ENCODE peak calls at places on chromosomes 5 and 9, in eight cellular contexts. D, Z, A, R, M, X, V and N are unnamed samples.

GRCh38 chr5:82045526-82046267 is 73.9 kb downstream of the ATG10 start:
- DNase-seq in D (no peak), Z (no peak), A (no peak), R (no peak), M (no peak), X (no peak), V (no peak), N (no peak)

GRCh38 chr9:112378441-112379176 is 1.3 kb upstream of the HSDL2 start:
- DNase-seq in D (peak), Z (no peak), A (no peak), R (no peak), M (no peak), X (no peak), V (no peak), N (no peak)

GRCh38 chr5:115553082-115553481 is 8.5 kb upstream of the FEM1C start:
- DNase-seq in D (no peak), Z (no peak), A (no peak), R (no peak), M (no peak), X (no peak), V (no peak), N (no peak)

GRCh38 chr5:50667653-50668403 is 1.4 kb downstream of the PARP8 start:
- DNase-seq in D (peak), Z (peak), A (peak), R (no peak), M (no peak), X (peak), V (no peak), N (no peak)

GRCh38 chr9:133137451-133138231 is 16.6 kb upstream of the RALGDS start:
- DNase-seq in D (no peak), Z (peak), A (peak), R (no peak), M (no peak), X (no peak), V (no peak), N (no peak)

GRCh38 chr5:152218694-152219093 is 186.4 kb downstream of the NMUR2 start:
- DNase-seq in D (no peak), Z (no peak), A (no peak), R (no peak), M (no peak), X (no peak), V (no peak), N (no peak)

GRCh38 chr5:15577831-15578230 is 77.9 kb downstream of the FBXL7 start:
- DNase-seq in D (no peak), Z (no peak), A (no peak), R (no peak), M (no peak), X (no peak), V (no peak), N (no peak)

GRCh38 chr9:107932036-107932435 is 442.5 kb upstream of the KLF4 start:
- DNase-seq in D (no peak), Z (no peak), A (no peak), R (no peak), M (no peak), X (no peak), V (peak), N (no peak)

GRCh38 chr5:68447121-68447520 is 231.6 kb downstream of the PIK3R1 start:
- DNase-seq in D (no peak), Z (no peak), A (no peak), R (no peak), M (no peak), X (no peak), V (no peak), N (no peak)

GRCh38 chr5:68047035-68047434 is 168.5 kb upstream of the PIK3R1 start:
- DNase-seq in D (no peak), Z (no peak), A (no peak), R (no peak), M (no peak), X (no peak), V (no peak), N (no peak)

GRCh38 chr9:95265960-95266359 is 51.5 kb downstream of the FANCC start:
- DNase-seq in D (no peak), Z (no peak), A (no peak), R (no peak), M (no peak), X (no peak), V (no peak), N (no peak)

GRCh38 chr5:20972419-20972925 is 984.5 kb upstream of the CDH18 start:
- DNase-seq in D (no peak), Z (no peak), A (no peak), R (peak), M (peak), X (peak), V (no peak), N (no peak)

GRCh38 chr5:137287564-137287963 is 211.6 kb downstream of the SPOCK1 start:
- DNase-seq in D (no peak), Z (no peak), A (no peak), R (no peak), M (no peak), X (no peak), V (no peak), N (no peak)

GRCh38 chr9:120920495-120921178 is 6.0 kb downstream of the TRAF1 start:
- DNase-seq in D (no peak), Z (no peak), A (no peak), R (no peak), M (no peak), X (no peak), V (no peak), N (no peak)

GRCh38 chr5:2709996-2710689 is 41.3 kb downstream of the IRX2 start:
- DNase-seq in D (no peak), Z (peak), A (no peak), R (no peak), M (no peak), X (no peak), V (no peak), N (no peak)

GRCh38 chr9:105118646-105119045 is 125.8 kb upstream of the SLC44A1 start:
- DNase-seq in D (no peak), Z (peak), A (no peak), R (no peak), M (no peak), X (no peak), V (no peak), N (no peak)

GRCh38 chr5:119400248-119400647 is 44.4 kb downstream of the TNFAIP8 start:
- DNase-seq in D (no peak), Z (no peak), A (no peak), R (peak), M (no peak), X (no peak), V (no peak), N (no peak)

GRCh38 chr9:121972501-121972981 is 120.6 kb downstream of the TTLL11 start:
- DNase-seq in D (peak), Z (no peak), A (peak), R (no peak), M (no peak), X (peak), V (no peak), N (no peak)

GRCh38 chr9:121271368-121272351 is 3.7 kb downstream of the GSN start:
- DNase-seq in D (no peak), Z (peak), A (no peak), R (no peak), M (no peak), X (no peak), V (peak), N (no peak)

GRCh38 chr5:73031839-73032238 is 76.0 kb downstream of the FCHO2 start:
- DNase-seq in D (no peak), Z (no peak), A (no peak), R (no peak), M (no peak), X (no peak), V (no peak), N (no peak)

GRCh38 chr5:17219006-17219422 is 1.6 kb downstream of the BASP1 start:
- DNase-seq in D (no peak), Z (no peak), A (no peak), R (peak), M (no peak), X (peak), V (no peak), N (no peak)

GRCh38 chr9:125850231-125850630 is 103.1 kb downstream of the PBX3 start:
- DNase-seq in D (no peak), Z (no peak), A (no peak), R (no peak), M (no peak), X (no peak), V (no peak), N (no peak)

GRCh38 chr9:84371737-84372136 is 31.2 kb upstream of the SLC28A3 start:
- DNase-seq in D (no peak), Z (no peak), A (peak), R (no peak), M (no peak), X (no peak), V (peak), N (no peak)

GRCh38 chr9:105188746-105189145 is 55.7 kb upstream of the SLC44A1 start:
- DNase-seq in D (no peak), Z (no peak), A (no peak), R (no peak), M (no peak), X (no peak), V (no peak), N (no peak)

GRCh38 chr9:133115604-133116345 is 5.3 kb downstream of the RALGDS start:
- DNase-seq in D (no peak), Z (no peak), A (no peak), R (no peak), M (no peak), X (no peak), V (no peak), N (no peak)

GRCh38 chr9:97411789-97412627 is at the start of gene TDRD7:
- DNase-seq in D (peak), Z (peak), A (peak), R (peak), M (no peak), X (peak), V (peak), N (no peak)

GRCh38 chr5:125536582-125536981 is 790.1 kb upstream of the ZNF608 start:
- DNase-seq in D (no peak), Z (no peak), A (no peak), R (no peak), M (no peak), X (no peak), V (no peak), N (no peak)

GRCh38 chr9:129575818-129576217 is 45.1 kb downstream of the C9orf50 start:
- DNase-seq in D (no peak), Z (no peak), A (no peak), R (no peak), M (no peak), X (no peak), V (no peak), N (no peak)

GRCh38 chr9:129573977-129574376 is 46.9 kb downstream of the C9orf50 start:
- DNase-seq in D (no peak), Z (no peak), A (no peak), R (no peak), M (no peak), X (no peak), V (no peak), N (no peak)

GRCh38 chr9:129579294-129579693 is 41.6 kb downstream of the C9orf50 start:
- DNase-seq in D (no peak), Z (no peak), A (no peak), R (no peak), M (no peak), X (no peak), V (no peak), N (no peak)

GRCh38 chr9:129574911-129575574 is 45.9 kb downstream of the C9orf50 start:
- DNase-seq in D (no peak), Z (no peak), A (no peak), R (no peak), M (no peak), X (no peak), V (no peak), N (no peak)

DNA sequence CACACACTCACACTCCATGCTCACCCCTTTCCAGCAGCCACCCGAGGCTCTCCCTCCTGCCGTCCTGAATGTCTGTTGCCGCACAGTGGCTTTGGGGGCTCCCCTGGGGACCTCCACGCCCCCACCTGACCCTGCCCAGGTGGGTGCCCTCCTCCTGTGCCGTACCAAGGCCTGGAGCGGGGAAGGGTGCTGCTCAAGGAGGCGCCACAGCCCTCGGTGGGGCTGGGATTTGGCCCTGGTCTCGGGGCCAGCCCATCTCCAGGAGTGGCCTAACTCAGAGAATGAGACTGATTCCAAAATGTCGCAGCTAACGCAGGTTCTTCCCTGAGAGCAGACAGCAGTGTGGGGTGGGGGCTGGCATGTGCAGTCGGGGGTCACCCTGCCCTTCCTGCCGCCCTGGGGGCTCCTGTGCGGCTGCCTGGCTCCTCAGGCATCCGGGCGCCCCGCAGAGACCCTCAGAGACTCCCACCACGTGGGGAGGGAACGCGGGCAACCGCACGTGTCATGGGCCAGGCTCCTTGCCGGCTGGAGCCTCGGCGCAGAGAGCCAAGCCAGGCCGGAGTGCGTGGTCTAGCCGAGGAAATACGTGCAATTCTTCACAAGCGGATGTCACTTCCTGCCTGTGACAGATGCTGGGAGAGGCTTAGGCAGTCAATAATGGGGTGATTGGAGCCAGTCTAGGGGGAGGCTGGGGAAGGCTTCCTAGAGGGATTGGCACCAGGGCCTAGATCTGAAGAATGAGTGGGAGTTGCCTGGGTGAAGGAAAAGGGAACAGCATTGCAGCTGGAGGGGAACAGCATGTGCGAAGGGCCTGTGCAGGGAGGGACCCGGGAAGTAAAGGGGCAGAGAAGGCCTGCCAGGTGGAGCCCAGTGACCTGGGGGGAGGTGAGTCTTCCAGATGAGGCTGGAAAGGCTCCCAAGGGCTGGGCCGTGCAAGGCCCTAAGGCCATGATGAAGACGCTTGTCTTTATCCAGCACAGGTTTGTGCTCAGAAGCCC is 44.1 kb downstream of the C9orf50 start:
- DNase-seq in D (no peak), Z (no peak), A (no peak), R (no peak), M (no peak), X (no peak), V (no peak), N (no peak)
- TF ChIP-seq POLR2AphosphoS5 in D (no peak), Z (no peak), A (no peak), R (no peak), M (no peak), X (no peak), V (no peak), N (no peak)

GRCh38 chr9:115946530-115946929 is 207.1 kb upstream of the PAPPA start:
- DNase-seq in D (no peak), Z (no peak), A (no peak), R (no peak), M (no peak), X (no peak), V (no peak), N (no peak)

GRCh38 chr9:115945009-115945431 is 208.6 kb upstream of the PAPPA start:
- DNase-seq in D (no peak), Z (no peak), A (no peak), R (no peak), M (no peak), X (no peak), V (no peak), N (no peak)

GRCh38 chr9:115941561-115942315 is 211.9 kb upstream of the PAPPA start:
- DNase-seq in D (no peak), Z (no peak), A (no peak), R (no peak), M (no peak), X (no peak), V (no peak), N (no peak)

GRCh38 chr9:115944166-115944948 is 209.2 kb upstream of the PAPPA start:
- DNase-seq in D (peak), Z (peak), A (peak), R (no peak), M (no peak), X (no peak), V (no peak), N (no peak)

GRCh38 chr9:115943591-115944165 is 209.9 kb upstream of the PAPPA start:
- DNase-seq in D (no peak), Z (no peak), A (no peak), R (no peak), M (no peak), X (no peak), V (no peak), N (no peak)
- H3K4me3 ChIP-seq in D (no peak), Z (no peak), A (no peak), R (no peak), M (no peak), X (no peak), V (no peak), N (no peak)

GRCh38 chr5:132305420-132305819 is 11.2 kb downstream of the SLC22A4 start:
- DNase-seq in D (no peak), Z (no peak), A (no peak), R (no peak), M (no peak), X (no peak), V (no peak), N (no peak)

GRCh38 chr5:132300572-132301340 is 6.6 kb downstream of the SLC22A4 start:
- DNase-seq in D (peak), Z (no peak), A (no peak), R (no peak), M (no peak), X (no peak), V (no peak), N (no peak)

GRCh38 chr5:132301341-132302274 is 7.4 kb downstream of the SLC22A4 start:
- DNase-seq in D (peak), Z (no peak), A (peak), R (no peak), M (no peak), X (no peak), V (no peak), N (no peak)

GRCh38 chr5:132302413-132302812 is 8.2 kb downstream of the SLC22A4 start:
- DNase-seq in D (no peak), Z (no peak), A (no peak), R (no peak), M (no peak), X (no peak), V (no peak), N (no peak)

DNA sequence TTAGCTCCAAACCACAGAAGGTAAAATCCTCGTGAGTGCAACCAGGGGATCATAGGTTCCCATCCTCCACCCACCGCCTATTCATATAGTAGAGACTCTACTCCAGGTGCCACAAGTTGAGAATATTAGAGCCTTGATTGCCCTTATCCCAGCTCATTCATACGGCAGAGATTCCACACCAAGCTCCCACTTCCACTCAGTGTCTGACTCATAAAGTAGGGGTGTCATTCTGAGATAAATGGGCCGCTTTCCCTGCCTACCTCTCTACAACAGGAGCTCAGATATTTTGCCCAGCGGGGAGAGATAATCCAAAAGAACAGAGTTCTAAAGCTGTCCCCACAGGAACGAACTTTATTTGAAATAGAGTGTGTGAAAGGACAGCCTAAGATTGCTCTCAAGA is 9.4 kb downstream of the SLC22A4 start:
- DNase-seq in D (no peak), Z (no peak), A (no peak), R (no peak), M (no peak), X (no peak), V (no peak), N (peak)
- TF ChIP-seq POLR2AphosphoS5 in D (no peak), Z (no peak), A (no peak), R (no peak), M (no peak), X (no peak), V (no peak), N (no peak)

DNA sequence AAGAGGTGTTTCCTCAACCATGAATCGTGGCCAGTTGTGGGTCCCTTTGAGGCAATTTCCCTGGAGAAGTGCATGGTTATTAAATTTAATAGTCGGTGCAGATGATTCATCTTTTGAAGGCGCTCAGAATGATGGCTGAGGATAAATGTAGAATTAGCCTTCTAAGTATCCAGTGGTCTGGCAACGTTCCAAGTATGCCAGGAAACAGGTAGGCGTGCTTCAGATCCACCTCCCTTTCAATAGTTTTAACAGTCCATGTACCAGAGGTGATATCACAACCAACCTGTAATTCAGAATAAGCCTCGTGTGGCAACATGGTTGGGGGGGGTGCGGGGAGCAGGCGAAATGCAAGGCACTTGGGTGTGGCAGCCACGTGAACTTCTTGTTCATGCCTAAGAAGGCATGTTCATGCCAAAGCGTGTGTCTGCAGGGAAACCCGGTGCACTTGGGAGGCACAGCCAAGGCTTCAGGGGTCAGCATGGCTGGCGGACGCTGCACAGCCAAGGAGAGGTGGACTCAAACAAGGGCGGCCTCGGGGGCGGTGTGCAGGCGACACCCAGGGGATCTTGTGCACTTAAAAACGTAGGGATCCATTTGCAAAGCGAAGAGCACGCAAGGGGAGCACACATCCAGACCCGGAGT is 5.2 kb upstream of the NKD2 start:
- DNase-seq in D (peak), Z (peak), A (peak), R (no peak), M (no peak), X (no peak), V (no peak), N (no peak)
- H3K4me3 ChIP-seq in D (no peak), Z (peak), A (peak), R (no peak), M (no peak), X (peak), V (no peak), N (no peak)